ENCODE peak calls at places on chromosomes 4 and X, in four cellular contexts. D is AG09309, Z is astrocyte, V is uterus. K is an unnamed sample.

GRCh38 chrX:71367396-71367795 is 1.2 kb downstream of the TAF1 start:
- DNase-seq in D (no peak), V (no peak), Z (no peak), K (no peak)

GRCh38 chrX:17081969-17082368 is 135.5 kb downstream of the REPS2 start:
- DNase-seq in V (no peak), Z (no peak), D (no peak), K (peak)

GRCh38 chrX:150767475-150768131 is 74.4 kb downstream of the MTMR1 start:
- DNase-seq in Z (peak), D (peak), V (peak), K (peak)

GRCh38 chr4:185532327-185532726 is 3.0 kb downstream of the PDLIM3 start:
- DNase-seq in Z (no peak), V (no peak), D (no peak), K (no peak)

GRCh38 chrX:78322863-78323262 is 4.5 kb downstream of the CYSLTR1 start:
- DNase-seq in V (no peak), D (no peak), Z (no peak), K (no peak)

GRCh38 chr4:26204911-26205368 is 115.9 kb upstream of the RBPJ start:
- DNase-seq in Z (no peak), V (peak), D (no peak), K (no peak)

GRCh38 chr4:124181045-124181444 is 531.5 kb downstream of the ANKRD50 start:
- DNase-seq in V (no peak), D (no peak), Z (no peak), K (no peak)

GRCh38 chr4:90293320-90293719 is 166.1 kb downstream of the CCSER1 start:
- DNase-seq in Z (no peak), D (no peak), V (no peak), K (peak)

GRCh38 chrX:42290608-42291007 is 367.3 kb upstream of the CASK start:
- DNase-seq in Z (no peak), V (no peak), D (no peak), K (peak)

GRCh38 chr4:144547678-144548298 is 98.2 kb upstream of the HHIP start:
- DNase-seq in D (no peak), V (no peak), Z (no peak), K (no peak)

GRCh38 chr4:25881187-25881586 is 18.4 kb upstream of the SEL1L3 start:
- DNase-seq in V (no peak), D (no peak), Z (no peak), K (no peak)

GRCh38 chr4:27836505-27836904 is 975.9 kb downstream of the STIM2 start:
- DNase-seq in D (no peak), Z (peak), V (no peak), K (no peak)

GRCh38 chr4:22897520-22898108 is 204.9 kb downstream of the GBA3 start:
- DNase-seq in D (no peak), Z (peak), V (no peak), K (peak)

GRCh38 chr4:117227925-117228324 is 142.5 kb upstream of the TRAM1L1 start:
- DNase-seq in V (no peak), D (no peak), Z (no peak), K (no peak)

GRCh38 chr4:53913771-53914170 is 150.6 kb downstream of the CHIC2 start:
- DNase-seq in Z (no peak), D (no peak), V (no peak), K (no peak)

GRCh38 chr4:18025263-18025662 is 3.7 kb upstream of the LCORL start:
- DNase-seq in V (no peak), Z (no peak), D (no peak), K (no peak)
- TF ChIP-seq CTCF in V (no peak), Z (no peak), D (no peak), K (no peak)

DNA sequence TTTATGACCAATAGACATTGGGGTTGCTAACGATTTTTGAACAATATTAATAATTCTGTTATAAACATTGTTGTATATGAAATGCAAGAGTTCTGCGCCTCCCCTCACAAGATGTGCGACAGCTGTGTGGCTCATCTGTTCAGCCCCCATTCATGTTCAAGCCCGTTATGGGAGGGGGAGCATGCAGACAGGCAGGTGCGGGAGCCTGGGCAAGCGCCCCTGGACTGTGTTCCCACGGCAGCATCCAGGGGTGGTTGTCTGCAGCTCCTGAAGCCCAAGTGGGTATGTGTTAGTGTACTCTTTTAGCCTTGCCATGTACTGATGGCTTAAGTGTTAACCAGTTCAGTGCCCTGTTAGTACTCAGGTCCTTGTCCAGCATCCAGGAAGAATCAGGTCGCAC is 34.6 kb downstream of the UGT2A3 start:
- DNase-seq in D (no peak), Z (no peak), V (no peak), K (no peak)
- H3K4me3 ChIP-seq in D (no peak), Z (no peak), V (no peak), K (no peak)

GRCh38 chr4:153248641-153249198 is 44.5 kb downstream of the TRIM2 start:
- DNase-seq in Z (no peak), V (no peak), D (no peak), K (no peak)
- TF ChIP-seq CTCF in Z (no peak), V (no peak), D (no peak), K (no peak)

GRCh38 chr4:121200795-121201472 is 36.8 kb upstream of the TNIP3 start:
- DNase-seq in Z (no peak), D (no peak), V (no peak), K (no peak)
- H3K4me3 ChIP-seq in Z (no peak), D (no peak), V (no peak), K (no peak)

GRCh38 chr4:12633058-12633651 is 851.0 kb downstream of the RAB28 start:
- DNase-seq in Z (peak), V (peak), D (peak), K (peak)
- TF ChIP-seq CTCF in Z (peak), V (peak), D (peak), K (peak)

GRCh38 chr4:153221783-153222161 is 17.5 kb downstream of the TRIM2 start:
- DNase-seq in D (no peak), V (no peak), Z (no peak), K (no peak)

GRCh38 chr4:153223935-153224334 is 19.7 kb downstream of the TRIM2 start:
- DNase-seq in Z (peak), D (no peak), V (no peak), K (no peak)

GRCh38 chr4:153222162-153222789 is 18.0 kb downstream of the TRIM2 start:
- DNase-seq in Z (peak), V (peak), D (no peak), K (peak)

GRCh38 chr4:153223418-153223792 is 19.2 kb downstream of the TRIM2 start:
- DNase-seq in V (no peak), D (no peak), Z (no peak), K (no peak)

GRCh38 chr4:153222790-153223417 is 18.7 kb downstream of the TRIM2 start:
- DNase-seq in V (peak), Z (no peak), D (no peak), K (peak)
- H3K4me3 ChIP-seq in V (peak), Z (peak), D (peak), K (peak)

K was measured in AG10803.